ENCODE peak calls at places on chromosome 6, in six cellular contexts. H is IMR-90, E is H1, O is H9, F is mesenchymal stem cell, N is trophoblast cell. V is an unnamed sample.

GRCh38 chr6:170034294-170034693 is 256.6 kb downstream of the DLL1 start:
- DNase-seq in E (no peak), H (no peak), O (no peak), F (no peak), N (no peak), V (no peak)

GRCh38 chr6:108707328-108707976 is 140.8 kb upstream of the ARMC2 start:
- DNase-seq in F (no peak), N (no peak), O (peak), H (peak), E (no peak), V (no peak)

GRCh38 chr6:89311853-89312531 is 3.1 kb downstream of the GABRR2 start:
- DNase-seq in H (peak), O (peak), E (peak), F (peak), N (peak), V (peak)

GRCh38 chr6:4208158-4208557 is 72.8 kb upstream of the ECI2 start:
- DNase-seq in F (peak), H (no peak), E (no peak), N (no peak), O (no peak), V (no peak)

GRCh38 chr6:41288025-41288777 is 1.7 kb upstream of the TREM1 start:
- DNase-seq in N (peak), O (no peak), H (peak), F (peak), E (no peak), V (no peak)

GRCh38 chr6:125558907-125559306 is 190.5 kb upstream of the HEY2 start:
- DNase-seq in H (no peak), E (no peak), O (no peak), F (no peak), N (no peak), V (no peak)

GRCh38 chr6:46184114-46184513 is 13.3 kb upstream of the ENPP5 start:
- DNase-seq in O (no peak), N (no peak), E (no peak), F (peak), H (peak), V (no peak)

GRCh38 chr6:166624275-166624674 is 2.8 kb downstream of the RPS6KA2 start:
- DNase-seq in F (peak), E (no peak), N (no peak), O (no peak), H (peak), V (no peak)

GRCh38 chr6:1230281-1230680 is 81.6 kb upstream of the FOXQ1 start:
- DNase-seq in F (no peak), E (no peak), H (no peak), N (no peak), O (no peak), V (no peak)

GRCh38 chr6:32244270-32244669 is 20.4 kb upstream of the NOTCH4 start:
- DNase-seq in O (no peak), N (no peak), F (no peak), H (no peak), E (no peak), V (no peak)

GRCh38 chr6:165661416-165662001 is 1.5 kb downstream of the PDE10A start:
- DNase-seq in O (no peak), N (peak), E (peak), F (peak), H (peak), V (no peak)

GRCh38 chr6:25971187-25971811 is 8.7 kb downstream of the TRIM38 start:
- DNase-seq in N (peak), H (peak), F (peak), E (no peak), O (no peak), V (no peak)

GRCh38 chr6:142945446-142946180 is 637 bp upstream of the HIVEP2 start:
- DNase-seq in E (peak), F (no peak), H (no peak), N (peak), O (no peak), V (peak)

GRCh38 chr6:34587325-34587724 is 31.2 kb upstream of the SPDEF start:
- DNase-seq in N (no peak), O (no peak), E (no peak), H (no peak), F (no peak), V (no peak)

GRCh38 chr6:148249160-148249559 is 93.5 kb upstream of the SASH1 start:
- DNase-seq in E (no peak), O (no peak), N (no peak), H (no peak), F (no peak), V (no peak)

GRCh38 chr6:81480139-81480538 is 272.3 kb downstream of the TENT5A start:
- DNase-seq in O (no peak), E (no peak), N (peak), H (peak), F (no peak), V (no peak)

GRCh38 chr6:107716688-107717089 is 107.4 kb downstream of the SCML4 start:
- DNase-seq in N (peak), H (peak), E (no peak), O (peak), F (peak), V (no peak)

GRCh38 chr6:90155114-90155513 is 141.5 kb downstream of the BACH2 start:
- DNase-seq in O (no peak), H (peak), E (no peak), N (no peak), F (no peak), V (no peak)

GRCh38 chr6:54125493-54125892 is 14.2 kb downstream of the MLIP start:
- DNase-seq in E (no peak), H (no peak), O (no peak), F (no peak), N (peak), V (no peak)

GRCh38 chr6:15614277-15614676 is 48.6 kb downstream of the DTNBP1 start:
- DNase-seq in H (no peak), N (no peak), E (no peak), O (no peak), F (no peak), V (no peak)

GRCh38 chr6:103081126-103081525 is 1687.6 kb downstream of the GRIK2 start:
- DNase-seq in H (no peak), F (no peak), E (no peak), O (no peak), N (no peak), V (no peak)

GRCh38 chr6:54897462-54898189 is 51.1 kb downstream of the FAM83B start:
- DNase-seq in F (no peak), E (no peak), O (no peak), H (peak), N (no peak), V (no peak)

GRCh38 chr6:30942338-30943060 is 1.7 kb downstream of the MUCL3 start:
- DNase-seq in F (peak), N (peak), H (peak), O (peak), E (peak), V (peak)

GRCh38 chr6:80366721-80367120 is 260.2 kb downstream of the BCKDHB start:
- DNase-seq in E (no peak), O (no peak), N (no peak), H (peak), F (peak), V (no peak)

GRCh38 chr6:138007014-138007472 is 100.2 kb downstream of the PERP start:
- DNase-seq in E (peak), O (peak), F (peak), H (peak), N (peak), V (peak)

GRCh38 chr6:104566411-104566810 is 293.3 kb downstream of the HACE1 start:
- DNase-seq in H (no peak), F (no peak), E (no peak), N (peak), O (no peak), V (no peak)

GRCh38 chr6:15247214-15247749 is 1.4 kb downstream of the JARID2 start:
- DNase-seq in F (peak), O (no peak), E (no peak), H (no peak), N (no peak), V (no peak)

DNA sequence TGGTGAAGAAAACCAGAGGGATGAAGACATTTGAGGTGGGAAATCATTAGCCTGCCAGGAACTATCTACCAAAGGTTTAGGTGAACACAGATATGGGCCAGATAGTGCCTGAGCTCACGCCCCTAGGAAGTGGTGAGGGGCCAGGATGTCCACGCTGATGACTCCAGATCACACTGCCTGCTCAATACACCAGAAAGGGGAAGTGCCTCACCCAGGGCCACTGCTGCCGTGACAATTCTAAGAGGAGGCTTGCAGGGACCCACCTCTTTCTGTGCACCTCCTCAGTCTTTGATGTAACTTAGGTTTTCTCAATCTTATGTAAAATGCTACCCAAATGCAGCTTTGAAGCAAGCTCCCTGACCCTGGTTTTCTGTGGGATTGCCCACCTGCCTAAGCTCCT is 5.4 kb upstream of the RAB44 start:
- DNase-seq in F (no peak), O (no peak), N (no peak), H (no peak), E (no peak), V (no peak)
- H3K27ac ChIP-seq in F (no peak), O (no peak), N (no peak), H (no peak), E (no peak), V (no peak)

DNA sequence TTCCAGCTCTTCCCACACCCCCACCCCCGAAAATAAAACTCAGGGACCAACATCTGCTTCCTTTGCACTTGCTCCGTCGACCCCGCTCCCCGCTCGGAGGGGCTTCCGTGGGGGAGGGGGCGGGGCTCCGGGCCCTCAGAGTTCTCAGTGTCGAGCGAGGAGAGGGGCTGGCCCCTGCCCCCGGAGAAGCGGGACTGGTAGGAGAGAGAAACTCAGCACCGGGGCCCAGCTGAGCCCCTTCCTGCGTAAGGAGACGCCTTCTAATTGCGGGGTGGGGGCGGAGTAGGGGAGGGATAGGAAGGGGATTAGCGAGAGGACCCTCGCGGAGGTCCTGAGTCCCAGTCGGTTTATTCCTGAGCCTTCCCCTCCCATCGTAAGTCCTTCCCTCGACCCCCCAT is 22.3 kb upstream of the SLC22A7 start:
- DNase-seq in F (no peak), N (no peak), E (no peak), O (no peak), H (no peak), V (no peak)
- H4K91ac ChIP-seq in F (no peak), N (no peak), E (no peak), O (no peak), H (no peak), V (no peak)

DNA sequence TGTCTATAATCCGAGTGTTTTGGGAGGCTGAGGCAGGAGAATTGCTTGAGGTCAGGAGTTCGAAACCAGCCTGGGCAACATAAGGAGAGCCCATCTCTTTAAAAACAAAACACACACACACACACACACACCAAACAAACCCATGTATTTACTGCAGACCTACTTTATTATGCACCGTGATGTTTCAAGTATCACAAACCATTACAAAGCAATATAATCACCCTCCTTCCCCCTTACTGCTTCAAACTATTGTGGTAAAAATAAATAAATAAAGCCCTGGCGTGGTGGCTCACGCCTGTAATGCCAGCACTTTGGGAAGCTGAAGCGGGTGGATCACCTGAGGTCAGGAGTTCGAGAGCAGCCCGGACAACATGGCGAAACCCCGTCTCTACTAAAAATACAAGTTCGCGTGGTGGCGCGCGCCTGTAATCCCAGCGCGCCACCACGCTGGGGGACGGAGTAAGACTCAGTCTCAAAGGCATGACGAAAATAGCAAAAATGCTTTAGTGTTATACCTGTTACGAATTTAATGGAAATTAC is 1.5 kb downstream of the TBCC start:
- DNase-seq in N (peak), H (no peak), O (no peak), E (no peak), F (no peak), V (no peak)
- H3K27ac ChIP-seq in N (no peak), H (peak), O (no peak), E (no peak), F (no peak), V (no peak)

GRCh38 chr6:11139051-11139960 is 27.8 kb upstream of the ERVFRD-1 start:
- DNase-seq in O (no peak), H (peak), E (no peak), N (peak), F (peak), V (no peak)
- H4K91ac ChIP-seq in O (no peak), H (peak), E (no peak), N (no peak), F (no peak), V (no peak)

V was measured in neuronal stem cell.